ENCODE peak calls at places on chromosomes 6 and 20, in nine cellular contexts. X, K, F, U, S, D, Z, V and J are unnamed samples.

GRCh38 chr6:53058388-53058890 is 6.8 kb upstream of the FBXO9 start:
- DNase-seq in X (no peak), K (no peak), F (no peak), U (no peak), S (no peak), D (no peak), Z (no peak), V (no peak), J (no peak)

GRCh38 chr6:105178636-105179035 is 1.2 kb downstream of the POPDC3 start:
- DNase-seq in X (no peak), K (no peak), F (no peak), U (no peak), S (no peak), D (no peak), Z (no peak), V (no peak), J (no peak)

GRCh38 chr6:131741688-131742393 is 31.0 kb upstream of the CTAGE9 start:
- DNase-seq in X (no peak), K (no peak), F (no peak), U (no peak), S (no peak), D (no peak), Z (no peak), V (no peak), J (no peak)

GRCh38 chr6:44456070-44456965 is 68.8 kb downstream of the CDC5L start:
- DNase-seq in X (peak; percentile 52), K (peak; percentile 45), F (peak; percentile 17), U (peak; percentile 21), S (peak; percentile 16), D (peak; percentile 73), Z (peak; percentile 72), V (peak; percentile 22), J (no peak)

GRCh38 chr6:136646377-136646776 is 96.2 kb upstream of the MAP7 start:
- DNase-seq in X (no peak), K (no peak), F (no peak), U (no peak), S (no peak), D (peak; percentile 59), Z (no peak), V (no peak), J (no peak)

GRCh38 chr6:121055572-121056163 is 278.6 kb downstream of the TBC1D32 start:
- DNase-seq in X (peak; percentile 37), K (peak; percentile 40), F (no peak), U (no peak), S (peak; percentile 8), D (peak; percentile 71), Z (no peak), V (no peak), J (peak; percentile 3)

GRCh38 chr20:12808006-12808567 is 200.7 kb upstream of the SPTLC3 start:
- DNase-seq in X (no peak), K (no peak), F (no peak), U (no peak), S (no peak), D (no peak), Z (no peak), V (no peak), J (no peak)

GRCh38 chr6:23176471-23176870 is 607.1 kb downstream of the HDGFL1 start:
- DNase-seq in X (no peak), K (no peak), F (no peak), U (no peak), S (no peak), D (no peak), Z (no peak), V (no peak), J (no peak)

GRCh38 chr20:51342510-51343236 is 199.8 kb downstream of the NFATC2 start:
- DNase-seq in X (no peak), K (no peak), F (no peak), U (no peak), S (no peak), D (no peak), Z (no peak), V (no peak), J (no peak)